ENCODE peak calls at places on chromosomes 3 and 15, in eight cellular contexts. G is CD8-positive, alpha-beta T cell; P is cardiac fibroblast; Y is RWPE2; S is fibroblast of mammary gland; F is fibroblast of pulmonary artery; W is prostate gland; L is coronary artery. B is an unnamed sample.
A peak's percentile ranks its signal among the peaks of the same experiment; 100 is the strongest.

GRCh38 chr3:186209810-186210752 is 101.2 kb upstream of the ETV5 start:
- DNase-seq in F (peak; percentile 62), W (peak; percentile 30), Y (no peak), S (peak; percentile 71), P (peak; percentile 77), G (no peak), L (peak; percentile 70), B (peak; percentile 57)

GRCh38 chr3:190092250-190092649 is 28.4 kb downstream of the P3H2 start:
- DNase-seq in Y (no peak), P (peak; percentile 76), W (no peak), S (peak; percentile 71), G (no peak), L (no peak), F (peak; percentile 83), B (peak; percentile 73)

GRCh38 chr15:82715003-82715402 is 5.3 kb upstream of the AP3B2 start:
- DNase-seq in F (no peak), Y (no peak), W (no peak), G (no peak), L (no peak), P (no peak), S (no peak), B (no peak)

GRCh38 chr3:141686477-141687280 is 51.4 kb upstream of the RNF7 start:
- DNase-seq in Y (no peak), F (peak; percentile 69), L (peak; percentile 77), W (peak; percentile 8), P (peak; percentile 71), G (no peak), S (peak; percentile 84), B (peak; percentile 70)

GRCh38 chr15:93057618-93058017 is 31.4 kb downstream of the RGMA start:
- DNase-seq in S (no peak), G (no peak), F (no peak), L (no peak), W (no peak), Y (peak; percentile 52), P (no peak), B (no peak)

GRCh38 chr3:187795207-187795960 is 50.1 kb upstream of the BCL6 start:
- DNase-seq in P (no peak), Y (no peak), L (no peak), S (no peak), W (no peak), G (no peak), F (no peak), B (no peak)

GRCh38 chr3:191339313-191339917 is 9.1 kb upstream of the UTS2B start:
- DNase-seq in S (no peak), L (no peak), F (no peak), W (no peak), Y (no peak), G (no peak), P (no peak), B (no peak)

GRCh38 chr3:119288669-119289068 is 5.5 kb upstream of the ARHGAP31 start:
- DNase-seq in S (no peak), W (no peak), F (no peak), G (no peak), Y (no peak), P (no peak), L (no peak), B (no peak)

GRCh38 chr3:59150039-59150438 is 100.2 kb upstream of the CFAP20DC start:
- DNase-seq in P (no peak), G (no peak), L (no peak), F (no peak), S (no peak), Y (no peak), W (no peak), B (no peak)

GRCh38 chr3:5188419-5189405 is 1.2 kb downstream of the EDEM1 start:
- DNase-seq in F (peak; percentile 38), S (peak; percentile 30), Y (no peak), L (no peak), W (no peak), P (peak; percentile 55), G (peak; percentile 68), B (peak; percentile 42)

GRCh38 chr3:127037423-127037841 is 54.5 kb downstream of the PLXNA1 start:
- DNase-seq in W (no peak), P (no peak), Y (peak; percentile 47), G (no peak), L (no peak), F (no peak), S (no peak), B (no peak)

GRCh38 chr3:36677331-36678007 is 86.9 kb downstream of the DCLK3 start:
- DNase-seq in G (no peak), Y (no peak), F (peak; percentile 75), P (peak; percentile 98), W (no peak), S (peak; percentile 92), L (no peak), B (peak; percentile 81)

GRCh38 chr3:7817239-7817638 is 684.4 kb upstream of the LMCD1 start:
- DNase-seq in W (no peak), S (no peak), F (no peak), L (no peak), Y (no peak), P (no peak), G (no peak), B (no peak)

GRCh38 chr3:7821858-7822257 is 679.8 kb upstream of the LMCD1 start:
- DNase-seq in G (no peak), L (no peak), P (no peak), F (no peak), Y (no peak), S (no peak), W (no peak), B (no peak)

GRCh38 chr3:7820969-7821368 is 680.7 kb upstream of the LMCD1 start:
- DNase-seq in Y (no peak), F (no peak), W (no peak), S (no peak), P (no peak), G (no peak), L (no peak), B (no peak)
- H3K4me3 ChIP-seq in Y (no peak overlapping the region), F (no peak overlapping the region), W (no peak overlapping the region), S (no peak overlapping the region), P (no peak overlapping the region), G (no peak overlapping the region), L (no peak overlapping the region), B (no peak overlapping the region)

GRCh38 chr3:90092994-90093393 is 985.6 kb downstream of the EPHA3 start:
- DNase-seq in L (no peak), G (no peak), F (peak; percentile 40), S (peak; percentile 21), Y (no peak), W (no peak), P (peak; percentile 58), B (peak; percentile 16)

GRCh38 chr3:90091557-90091956 is 984.1 kb downstream of the EPHA3 start:
- DNase-seq in P (peak; percentile 82), G (no peak), S (peak; percentile 58), Y (no peak), F (peak; percentile 75), L (no peak), W (peak; percentile 4), B (peak; percentile 43)
- TF ChIP-seq CTCF in P (peak; percentile 65), G (no peak), S (peak; percentile 55), Y (peak; percentile 69), F (peak; percentile 56), L (peak; percentile 55), W (no peak), B (peak; percentile 47)

DNA sequence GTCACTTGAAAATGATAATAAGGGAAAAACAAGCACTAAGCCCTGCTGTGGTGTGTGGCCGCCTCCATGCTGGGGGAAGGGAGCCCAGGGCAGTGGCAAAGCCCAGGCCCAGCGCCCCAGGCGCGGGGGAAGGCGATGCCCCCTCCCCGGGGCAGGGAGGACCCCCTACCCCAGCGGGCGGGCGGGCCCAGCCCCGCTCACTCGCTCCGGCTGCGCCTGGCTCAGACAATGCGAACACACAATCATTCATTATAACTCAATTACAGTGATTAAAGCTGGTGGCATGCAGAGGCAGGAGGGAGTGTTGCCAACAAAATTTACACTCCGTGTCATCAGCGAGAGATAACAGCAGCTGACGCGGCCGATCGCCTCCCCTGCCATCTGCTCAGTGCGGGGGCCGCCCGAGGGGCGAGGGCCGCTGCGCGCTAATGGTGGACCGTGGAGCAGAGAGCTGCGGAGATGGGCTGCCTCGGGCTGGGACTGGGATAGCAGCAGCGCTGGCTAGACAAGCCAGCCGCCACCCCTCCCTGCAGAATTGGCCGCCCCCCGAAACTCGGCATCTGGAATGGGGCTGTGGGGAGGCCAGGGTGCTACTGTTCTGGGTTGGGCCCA is 64.1 kb downstream of the TLE3 start:
- DNase-seq in F (peak; percentile 57), W (no peak), P (peak; percentile 48), Y (no peak), G (no peak), L (no peak), S (peak; percentile 50), B (peak; percentile 85)
- H3K4me3 ChIP-seq in F (no peak overlapping the region), W (no peak overlapping the region), P (no peak overlapping the region), Y (no peak overlapping the region), G (no peak overlapping the region), L (peak overlapping the region; percentile 30), S (no peak overlapping the region), B (peak overlapping the region; percentile 33)

DNA sequence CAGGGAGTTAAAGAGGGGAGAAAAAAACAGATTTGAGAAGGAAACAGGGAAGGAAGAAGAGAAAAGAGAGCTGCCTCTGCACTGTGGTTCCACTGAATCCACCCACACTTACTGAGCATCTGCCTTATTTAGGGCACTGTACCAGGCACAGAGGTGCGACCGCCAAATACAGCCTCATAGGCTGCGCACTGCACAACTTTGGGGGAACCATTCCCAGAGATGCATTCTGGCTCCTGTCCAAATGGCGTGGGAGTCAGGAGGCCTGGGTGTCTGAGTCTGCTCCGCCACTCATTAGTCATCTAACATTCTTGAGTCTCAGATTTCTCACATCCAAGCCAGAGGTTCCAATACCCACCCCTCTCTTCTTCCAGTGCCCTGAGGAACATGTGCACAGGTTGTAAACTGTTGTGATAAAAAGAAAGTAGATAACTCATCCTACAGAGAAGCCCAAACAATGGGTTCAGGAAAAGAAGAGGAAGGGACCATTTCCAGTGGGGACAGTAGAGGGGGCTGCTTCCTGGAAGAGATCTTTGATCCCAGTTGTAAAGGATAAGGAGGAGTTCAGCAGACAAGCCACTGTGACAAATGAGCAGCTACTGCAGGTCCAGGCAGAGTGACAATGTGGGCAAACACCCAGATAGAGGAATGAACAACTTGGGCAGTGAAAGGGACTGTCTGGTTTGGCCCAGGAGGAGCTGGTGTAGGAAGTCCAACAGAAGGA is 254.6 kb downstream of the UACA start:
- DNase-seq in W (no peak), Y (peak; percentile 97), P (peak; percentile 93), L (no peak), S (peak; percentile 93), G (no peak), F (peak; percentile 89), B (peak; percentile 89)
- TF ChIP-seq CTCF in W (no peak), Y (peak; percentile 60), P (no peak), L (no peak), S (peak; percentile 2), G (no peak), F (no peak), B (peak; percentile 22)

GRCh38 chr3:58019343-58019742 is 11.1 kb downstream of the FLNB start:
- DNase-seq in G (no peak), F (no peak), Y (no peak), S (no peak), P (no peak), L (no peak), W (no peak), B (no peak)
- H3K4me3 ChIP-seq in G (no peak overlapping the region), F (no peak overlapping the region), Y (no peak overlapping the region), S (no peak overlapping the region), P (no peak overlapping the region), L (no peak overlapping the region), W (no peak overlapping the region), B (no peak overlapping the region)